ENCODE peak calls at places on chromosomes 6 and 20, in seven cellular contexts. K, Q, M, E, P, Y and F are unnamed samples. For H3K36me3 and H3K4me1, the result is how much of the 10 kb centered on the place peaks cover.

GRCh38 chr6:51028271-51028670 is 209.6 kb downstream of the TFAP2B start:
- DNase-seq in Q (no peak), P (no peak), Y (no peak), M (no peak), E (peak), K (no peak), F (no peak)

GRCh38 chr6:15691250-15691869 is 28.5 kb upstream of the DTNBP1 start:
- DNase-seq in Q (peak), Y (peak), K (peak), E (peak), P (peak), M (peak), F (peak)

GRCh38 chr6:32432050-32432450 is 7.6 kb upstream of the HLA-DRA start:
- DNase-seq in Q (peak), M (peak), Y (peak), E (peak), P (no peak), K (peak), F (peak)

GRCh38 chr6:158207452-158207788 is 39.3 kb downstream of the GTF2H5 start:
- DNase-seq in E (peak), Y (no peak), K (peak), M (peak), Q (no peak), P (no peak), F (peak)

GRCh38 chr6:126625019-126625418 is 285.1 kb downstream of the CENPW start:
- DNase-seq in E (peak), Y (no peak), Q (peak), K (peak), M (peak), P (peak), F (no peak)

GRCh38 chr6:26284537-26285142 is 80.4 kb upstream of the BTN3A2 start:
- DNase-seq in P (no peak), K (peak), Q (peak), E (peak), Y (peak), M (peak), F (peak)

GRCh38 chr6:74939309-74939708 is 266.5 kb downstream of the COL12A1 start:
- DNase-seq in E (peak), Q (peak), K (no peak), Y (no peak), P (no peak), M (no peak), F (no peak)

GRCh38 chr20:35311409-35311808 is 19.2 kb upstream of the FAM83C start:
- DNase-seq in K (no peak), M (peak), E (peak), Y (no peak), P (no peak), Q (no peak), F (no peak)

GRCh38 chr6:25835442-25836283 is 3.8 kb upstream of the SLC17A1 start:
- DNase-seq in K (peak), M (no peak), Q (no peak), P (no peak), E (no peak), Y (no peak), F (peak)

GRCh38 chr20:4158466-4159050 is 143.2 kb upstream of the RNF24 start:
- DNase-seq in P (no peak), Q (no peak), E (peak), M (no peak), Y (no peak), K (no peak), F (peak)

GRCh38 chr6:3061501-3061941 is 6.8 kb upstream of the RIPK1 start:
- DNase-seq in Q (no peak), M (peak), K (no peak), P (no peak), Y (no peak), E (peak), F (peak)

GRCh38 chr6:77106992-77107391 is 356.3 kb downstream of the HTR1B start:
- DNase-seq in Q (no peak), E (no peak), K (no peak), P (no peak), M (no peak), Y (peak), F (no peak)

GRCh38 chr6:15350386-15351083 is 104.7 kb downstream of the JARID2 start:
- DNase-seq in P (no peak), Q (no peak), M (no peak), Y (no peak), K (no peak), E (peak), F (no peak)

GRCh38 chr20:12058201-12058600 is 140.5 kb downstream of the BTBD3 start:
- DNase-seq in Y (no peak), E (no peak), K (no peak), P (no peak), Q (no peak), M (no peak), F (no peak)

GRCh38 chr6:112923940-112924587 is 576.9 kb downstream of the RFPL4B start:
- DNase-seq in Q (no peak), Y (no peak), K (no peak), E (no peak), M (no peak), P (no peak), F (no peak)

GRCh38 chr6:39906318-39906761 is 27.9 kb downstream of the MOCS1 start:
- DNase-seq in Q (no peak), P (no peak), M (no peak), K (no peak), E (no peak), Y (no peak), F (no peak)

GRCh38 chr20:38369387-38369786 is 23.1 kb downstream of the LBP start:
- DNase-seq in Y (no peak), E (peak), M (no peak), K (no peak), P (no peak), Q (peak), F (no peak)

GRCh38 chr20:21435576-21435975 is 38.2 kb upstream of the NKX2-4 start:
- DNase-seq in K (no peak), M (no peak), E (no peak), Q (peak), Y (no peak), P (no peak), F (no peak)

GRCh38 chr6:54255881-54256280 is 52.4 kb upstream of the TINAG start:
- DNase-seq in P (no peak), Q (no peak), Y (no peak), K (no peak), E (no peak), M (peak), F (no peak)

GRCh38 chr6:56387621-56388413 is 140.4 kb upstream of the COL21A1 start:
- DNase-seq in M (no peak), Y (no peak), K (peak), Q (no peak), P (no peak), E (peak), F (no peak)

GRCh38 chr6:35436071-35436865 is 15.9 kb upstream of the FANCE start:
- DNase-seq in Y (no peak), P (no peak), K (no peak), M (no peak), Q (no peak), E (no peak), F (no peak)

GRCh38 chr20:37755665-37756064 is 61.8 kb downstream of the CTNNBL1 start:
- DNase-seq in P (no peak), K (peak), E (no peak), Q (peak), M (no peak), Y (no peak), F (no peak)

GRCh38 chr6:113979930-113980329 is 9.0 kb upstream of the HDAC2 start:
- DNase-seq in Q (no peak), M (no peak), K (no peak), P (no peak), Y (no peak), E (no peak), F (no peak)

GRCh38 chr6:137240168-137240567 is 21.0 kb upstream of the IFNGR1 start:
- DNase-seq in Y (peak), E (no peak), Q (no peak), K (peak), P (no peak), M (peak), F (peak)

GRCh38 chr6:74936886-74937285 is 269.0 kb downstream of the COL12A1 start:
- DNase-seq in Y (no peak), P (no peak), K (no peak), Q (no peak), E (peak), M (peak), F (no peak)

GRCh38 chr6:122833229-122833556 is 44.1 kb downstream of the SMPDL3A start:
- DNase-seq in Q (peak), M (no peak), Y (no peak), E (no peak), P (peak), K (no peak), F (no peak)

GRCh38 chr6:110534731-110535164 is 58.3 kb upstream of the SLC22A16 start:
- DNase-seq in Q (no peak), Y (no peak), K (no peak), E (peak), M (peak), P (no peak), F (peak)

GRCh38 chr20:50420380-50420779 is 89.8 kb upstream of the PTPN1 start:
- DNase-seq in P (no peak), E (no peak), K (no peak), Y (no peak), Q (no peak), M (no peak), F (peak)

GRCh38 chr20:2150660-2151059 is 49.0 kb downstream of the STK35 start:
- DNase-seq in Y (no peak), Q (no peak), K (no peak), M (no peak), E (no peak), P (no peak), F (peak)

GRCh38 chr6:160750276-160750689 is 48.2 kb downstream of the PLG start:
- DNase-seq in M (no peak), K (peak), P (peak), E (peak), Y (no peak), Q (peak), F (peak)

GRCh38 chr20:52110456-52110855 is 81.1 kb downstream of the ZFP64 start:
- DNase-seq in K (no peak), Q (no peak), Y (no peak), M (no peak), P (no peak), E (no peak), F (no peak)

GRCh38 chr6:3568396-3569082 is 111.7 kb upstream of the SLC22A23 start:
- DNase-seq in E (no peak), P (no peak), M (peak), Q (peak), Y (no peak), K (peak), F (no peak)

GRCh38 chr6:2899596-2899995 is 3.5 kb downstream of the SERPINB9 start:
- DNase-seq in E (no peak), M (no peak), K (no peak), P (no peak), Y (no peak), Q (no peak), F (no peak)

GRCh38 chr20:50371878-50372769 is 138.1 kb upstream of the PTPN1 start:
- DNase-seq in M (peak), E (no peak), P (no peak), Y (no peak), K (no peak), Q (no peak), F (no peak)

GRCh38 chr6:70667711-70668498 is at the start of gene SMAP1:
- DNase-seq in P (peak), M (peak), Y (peak), K (peak), E (peak), Q (peak), F (peak)

GRCh38 chr6:117449549-117450439 is 24.1 kb upstream of the ROS1 start:
- DNase-seq in E (peak), Y (peak), P (peak), Q (peak), M (peak), K (peak), F (no peak)

GRCh38 chr20:46051556-46052323 is 22.7 kb downstream of the SLC12A5 start:
- DNase-seq in K (no peak), Q (no peak), M (peak), Y (no peak), E (peak), P (no peak), F (peak)

GRCh38 chr20:62840244-62841197 is 21.1 kb downstream of the TCFL5 start:
- DNase-seq in K (peak), M (no peak), E (peak), P (no peak), Q (no peak), Y (no peak), F (peak)

GRCh38 chr20:23683281-23683680 is 5.6 kb downstream of the CST4 start:
- DNase-seq in M (no peak), P (no peak), Q (no peak), Y (no peak), E (peak), K (no peak), F (no peak)
- H3K4me2 ChIP-seq in M (no peak), P (no peak), Q (no peak), Y (no peak), E (no peak), K (no peak), F (no peak)

DNA sequence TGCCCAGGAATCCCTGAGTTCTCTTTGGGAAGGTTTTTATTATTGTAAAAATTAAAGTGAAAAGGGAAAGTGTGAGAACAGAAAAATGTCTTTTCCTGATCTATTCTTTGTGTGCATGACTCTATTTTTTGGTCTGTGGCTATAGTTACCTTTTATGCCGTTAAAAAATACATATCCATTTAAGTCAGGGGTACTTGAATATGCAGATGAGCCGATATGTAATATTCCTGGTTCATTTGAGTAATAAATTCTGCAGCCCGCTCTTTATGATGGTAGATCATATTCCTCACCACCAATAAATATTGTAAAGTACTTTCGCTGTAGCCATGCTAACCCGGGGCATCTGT is 503 bp upstream of the MYT1 start:
- DNase-seq in Q (no peak), E (no peak), M (no peak), Y (no peak), K (no peak), P (no peak), F (peak)
- H3K36me3 ChIP-seq in Q (under half), E (under half), M (under half), Y (under half), K (under half), P (under half), F (under half)

GRCh38 chr6:89563866-89564265 is 74.7 kb downstream of the LYRM2 start:
- DNase-seq in Y (no peak), K (no peak), E (no peak), P (no peak), Q (no peak), M (no peak), F (no peak)
- H3K4me1 ChIP-seq in Y (under half), K (under half), E (under half), P (half or more), Q (half or more), M (under half), F (under half)

DNA sequence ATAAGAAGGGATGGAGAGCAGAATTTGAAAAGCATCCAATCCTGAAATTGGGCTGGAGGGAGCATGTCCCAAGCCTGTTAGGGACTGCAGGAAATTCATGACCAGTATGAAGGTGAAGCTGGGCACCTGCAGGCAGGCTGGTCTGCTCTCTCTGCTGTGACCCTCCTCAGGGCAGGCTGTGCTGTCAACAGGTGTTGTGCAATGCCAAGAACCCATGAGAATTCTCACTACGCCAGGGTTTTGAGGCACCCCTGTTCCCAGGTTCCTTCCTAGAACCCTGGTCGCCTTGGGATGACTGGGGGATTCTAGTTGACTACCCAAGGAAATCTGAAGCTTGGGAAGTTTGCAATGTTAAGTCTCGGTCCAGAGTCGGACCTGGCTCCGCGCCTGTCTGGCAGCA is 13.3 kb upstream of the MAS1L start:
- DNase-seq in Y (no peak), P (no peak), E (no peak), M (no peak), K (no peak), Q (no peak), F (no peak)
- H3K4me2 ChIP-seq in Y (no peak), P (no peak), E (no peak), M (no peak), K (no peak), Q (no peak), F (no peak)

DNA sequence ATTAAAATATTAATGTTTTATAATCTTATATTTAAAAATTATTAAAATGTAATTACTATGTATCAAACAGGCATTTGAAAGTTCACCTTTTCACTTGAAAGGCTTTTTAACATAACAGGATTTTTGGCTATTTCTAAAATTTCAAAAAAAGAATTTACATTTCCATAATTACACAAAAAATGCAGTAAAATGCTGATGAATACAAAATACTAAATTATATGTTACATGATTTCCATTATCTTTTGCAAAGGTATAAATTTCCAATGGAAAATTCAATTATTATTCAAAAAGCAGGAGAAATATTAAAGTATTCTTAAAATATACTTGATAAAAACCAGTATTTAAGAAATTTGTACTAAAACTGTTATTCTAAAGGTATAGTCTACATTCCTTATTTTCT is 66.1 kb downstream of the PHIP start:
- DNase-seq in P (no peak), E (no peak), M (no peak), Y (no peak), K (no peak), Q (no peak), F (no peak)
- H3K36me3 ChIP-seq in P (half or more), E (under half), M (under half), Y (under half), K (under half), Q (under half), F (under half)